ENCODE peak calls at places on chromosomes 13 and 19, in nine cellular contexts. P is cardiac muscle cell; E is lung; S is endodermal cell; Q is CD8-positive, alpha-beta memory T cell; J is GM23248; Z is heart left ventricle; A is prostate gland; R is heart right ventricle. B is an unnamed sample.

GRCh38 chr19:51127755-51128154 is 3.0 kb downstream of the SIGLEC9 start:
- DNase-seq in P (no peak), E (no peak), S (no peak), Q (no peak), J (peak; percentile 12), Z (peak; percentile 72), A (no peak), R (peak; percentile 40), B (no peak)

GRCh38 chr13:97189943-97190342 is 32.2 kb upstream of the MBNL2 start:
- DNase-seq in P (no peak), E (no peak), S (no peak), Q (no peak), J (no peak), Z (no peak), A (no peak), R (no peak), B (no peak)

GRCh38 chr19:33226550-33227241 is 1.0 kb upstream of the SLC7A10 start:
- DNase-seq in P (no peak), E (peak; percentile 59), S (peak; percentile 93), Q (no peak), J (peak; percentile 33), Z (no peak), A (peak; percentile 24), R (no peak), B (no peak)

GRCh38 chr19:4115818-4116385 is 8.0 kb downstream of the MAP2K2 start:
- DNase-seq in P (no peak), E (no peak), S (no peak), Q (no peak), J (no peak), Z (no peak), A (no peak), R (no peak), B (no peak)

GRCh38 chr13:107845911-107846310 is 369.4 kb downstream of the LIG4 start:
- DNase-seq in P (no peak), E (no peak), S (no peak), Q (no peak), J (no peak), Z (no peak), A (no peak), R (no peak), B (no peak)

GRCh38 chr13:49996166-49996915 is 501 bp upstream of the TRIM13 start:
- DNase-seq in P (peak; percentile 96), E (peak; percentile 93), S (peak; percentile 95), Q (peak; percentile 82), J (peak; percentile 98), Z (peak; percentile 96), A (peak; percentile 91), R (peak; percentile 93), B (peak; percentile 90)

GRCh38 chr19:5773276-5773675 is 11.3 kb downstream of the PRR22 start:
- DNase-seq in P (no peak), E (no peak), S (no peak), Q (no peak), J (no peak), Z (no peak), A (no peak), R (no peak), B (no peak)

GRCh38 chr13:71290963-71291937 is 575.8 kb downstream of the DACH1 start:
- DNase-seq in P (no peak), E (no peak), S (no peak), Q (peak; percentile 19), J (peak; percentile 33), Z (peak; percentile 28), A (no peak), R (peak; percentile 55), B (peak; percentile 29)

GRCh38 chr19:40006273-40006691 is 9.4 kb downstream of the ZNF546 start:
- DNase-seq in P (no peak), E (no peak), S (no peak), Q (no peak), J (peak; percentile 81), Z (no peak), A (no peak), R (peak; percentile 8), B (no peak)

GRCh38 chr19:58001895-58002369 is 688 bp downstream of the ZNF606 start:
- DNase-seq in P (peak; percentile 45), E (no peak), S (no peak), Q (peak; percentile 4), J (no peak), Z (no peak), A (no peak), R (no peak), B (no peak)

GRCh38 chr13:109918179-109918651 is 131.8 kb upstream of the IRS2 start:
- DNase-seq in P (no peak), E (no peak), S (no peak), Q (no peak), J (peak; percentile 53), Z (no peak), A (no peak), R (no peak), B (no peak)

GRCh38 chr13:111602874-111603273 is 282.4 kb downstream of the TEX29 start:
- DNase-seq in P (no peak), E (no peak), S (no peak), Q (no peak), J (no peak), Z (no peak), A (no peak), R (no peak), B (no peak)

DNA sequence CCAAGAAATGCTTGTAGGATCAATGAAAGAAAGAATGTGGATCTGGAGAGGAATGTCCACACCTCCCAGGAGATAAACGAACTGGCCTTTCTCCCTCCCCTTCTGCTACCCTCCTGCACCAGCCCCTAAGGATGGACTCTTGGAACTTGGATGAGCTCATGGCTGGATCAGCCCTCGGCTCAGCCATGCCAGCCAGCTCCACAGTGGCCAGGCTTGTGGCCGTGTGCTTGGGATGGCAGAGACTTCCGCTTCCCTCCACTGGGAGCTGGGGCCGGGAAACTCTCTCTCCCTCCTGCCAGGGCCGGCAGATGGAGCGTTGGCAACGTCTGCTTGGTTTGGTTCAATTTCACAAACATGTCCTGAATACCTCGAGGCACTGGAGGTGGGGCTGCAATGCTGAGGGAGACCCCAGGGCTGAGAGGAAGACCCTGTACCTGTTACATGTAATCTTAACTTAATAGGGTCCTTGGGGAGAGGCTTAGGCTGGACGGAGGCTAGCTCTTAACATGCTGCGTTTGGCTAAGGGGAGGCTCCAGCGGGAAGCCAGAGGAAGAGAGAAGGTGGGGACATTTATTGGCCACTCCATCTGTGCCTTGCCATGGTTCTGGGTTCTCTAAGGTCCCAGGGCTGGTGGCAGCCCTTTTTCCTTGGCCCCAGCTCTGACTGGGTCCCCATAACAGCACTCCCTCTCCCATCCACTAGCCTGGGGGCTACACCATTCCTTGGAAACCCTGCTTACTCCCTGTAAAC is 152.5 kb downstream of the IER2 start:
- DNase-seq in P (no peak), E (no peak), S (peak; percentile 50), Q (no peak), J (peak; percentile 22), Z (no peak), A (no peak), R (no peak), B (no peak)
- H3K27me3 ChIP-seq in P (no peaks in the 10 kb centered on the region), E (no peaks in the 10 kb centered on the region), S (no peaks in the 10 kb centered on the region), Q (peaks cover 15% of the 10 kb centered on the region), J (no peaks in the 10 kb centered on the region), Z (peaks cover 22% of the 10 kb centered on the region), A (peaks cover 17% of the 10 kb centered on the region), R (peaks cover 29% of the 10 kb centered on the region), B (peaks cover 1% of the 10 kb centered on the region)

GRCh38 chr13:94233401-94233800 is 246.1 kb downstream of the DCT start:
- DNase-seq in P (no peak), E (no peak), S (no peak), Q (no peak), J (peak; percentile 94), Z (peak; percentile 60), A (no peak), R (peak; percentile 7), B (no peak)
- H3K4me3 ChIP-seq in P (no peak overlapping the region), E (no peak overlapping the region), S (no peak overlapping the region), Q (no peak overlapping the region), J (peak overlapping the region; percentile 40), Z (no peak overlapping the region), A (no peak overlapping the region), R (no peak overlapping the region), B (no peak overlapping the region)

DNA sequence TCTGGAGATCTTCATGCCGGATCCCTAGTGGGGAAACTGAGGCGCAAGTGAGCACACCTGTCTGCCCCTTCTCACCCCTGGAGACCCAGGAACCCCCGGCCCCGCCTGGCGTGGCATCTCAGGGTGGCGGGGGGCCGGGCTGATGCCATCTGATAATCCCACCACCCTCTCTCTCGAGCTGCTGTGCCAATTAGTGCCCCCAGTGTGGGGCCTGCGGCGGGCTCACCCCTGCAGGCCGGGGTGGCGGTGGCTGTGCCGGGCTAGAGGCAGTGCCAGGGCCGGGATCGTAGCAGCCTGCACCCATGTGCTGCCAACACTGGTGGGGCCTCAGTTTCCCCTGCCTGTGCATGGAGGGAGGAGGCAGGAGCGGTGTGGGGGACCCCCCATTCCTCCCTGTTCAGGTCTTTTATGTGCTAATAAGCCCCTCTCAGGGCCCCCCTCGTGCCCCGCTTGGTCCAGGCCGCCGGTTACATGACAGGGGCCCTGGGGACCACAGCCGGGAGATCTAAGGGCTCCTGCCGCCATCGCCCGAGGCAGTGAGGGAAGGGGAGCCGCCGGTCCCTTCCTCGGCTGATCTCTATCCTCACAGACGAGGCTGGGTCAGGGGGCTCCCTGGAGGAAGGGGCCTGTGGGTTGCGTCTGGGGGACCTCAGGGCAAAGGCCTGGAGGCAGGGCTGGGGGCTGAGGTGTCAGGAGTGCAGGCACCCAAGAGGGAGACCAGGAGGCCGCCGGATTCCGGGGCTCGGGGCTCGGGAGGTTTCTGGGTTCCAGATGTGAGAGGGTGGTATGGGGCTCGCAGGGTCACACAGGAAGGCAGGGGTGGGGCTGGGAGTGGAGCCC is 8.3 kb downstream of the EFNA2 start:
- DNase-seq in P (no peak), E (no peak), S (no peak), Q (no peak), J (no peak), Z (no peak), A (no peak), R (no peak), B (no peak)
- H3K27me3 ChIP-seq in P (peaks cover 6% of the 10 kb centered on the region), E (peaks cover 6% of the 10 kb centered on the region), S (no peaks in the 10 kb centered on the region), Q (peaks cover 14% of the 10 kb centered on the region), J (peaks cover 14% of the 10 kb centered on the region), Z (peaks cover 37% of the 10 kb centered on the region), A (peaks cover 2% of the 10 kb centered on the region), R (peaks cover 66% of the 10 kb centered on the region), B (no peaks in the 10 kb centered on the region)

GRCh38 chr19:19860756-19861390 is 4.8 kb upstream of the ZNF253 start:
- DNase-seq in P (peak; percentile 86), E (no peak), S (peak; percentile 92), Q (no peak), J (no peak), Z (no peak), A (no peak), R (peak; percentile 15), B (no peak)
- H3K4me3 ChIP-seq in P (peak overlapping the region; percentile 80), E (no peak overlapping the region), S (no peak overlapping the region), Q (peak overlapping the region; percentile 32), J (no peak overlapping the region), Z (no peak overlapping the region), A (no peak overlapping the region), R (no peak overlapping the region), B (no peak overlapping the region)

B was measured in GM06990.